ENCODE peak calls at places on chromosomes 11 and 22, in eight cellular contexts. One of them, this sample, is unnamed. For H3K4me1, the result is how much of the 10 kb centered on the place peaks cover.

GRCh38 chr22:44664149-44664548 is 37.9 kb upstream of the PRR5 start:
- DNase-seq in A549: no peak
- DNase-seq in naive thymus-derived CD4-positive, alpha-beta T cell: no peak
- DNase-seq in lung: peak
- DNase-seq in astrocyte: peak
- DNase-seq in colonic mucosa: peak
- DNase-seq in aorta: peak
- DNase-seq in body of pancreas: peak
- DNase-seq in this sample: peak

GRCh38 chr22:38505595-38506117 is 455 bp downstream of the DDX17 start:
- DNase-seq in lung: peak
- DNase-seq in body of pancreas: peak
- DNase-seq in colonic mucosa: peak
- DNase-seq in aorta: peak
- DNase-seq in A549: peak
- DNase-seq in astrocyte: peak
- DNase-seq in naive thymus-derived CD4-positive, alpha-beta T cell: no peak
- DNase-seq in this sample: peak

GRCh38 chr22:44526431-44527115 is 28.5 kb upstream of the RTL6 start:
- DNase-seq in A549: no peak
- DNase-seq in body of pancreas: no peak
- DNase-seq in colonic mucosa: no peak
- DNase-seq in astrocyte: no peak
- DNase-seq in lung: no peak
- DNase-seq in naive thymus-derived CD4-positive, alpha-beta T cell: no peak
- DNase-seq in aorta: no peak
- DNase-seq in this sample: peak

GRCh38 chr11:838441-839279 is 3.7 kb downstream of the POLR2L start:
- DNase-seq in astrocyte: no peak
- DNase-seq in body of pancreas: no peak
- DNase-seq in naive thymus-derived CD4-positive, alpha-beta T cell: no peak
- DNase-seq in A549: peak
- DNase-seq in lung: no peak
- DNase-seq in colonic mucosa: peak
- DNase-seq in aorta: no peak
- DNase-seq in this sample: no peak

GRCh38 chr11:61328351-61328750 is 4.6 kb downstream of the DDB1 start:
- DNase-seq in naive thymus-derived CD4-positive, alpha-beta T cell: no peak
- DNase-seq in body of pancreas: no peak
- DNase-seq in A549: no peak
- DNase-seq in aorta: peak
- DNase-seq in lung: no peak
- DNase-seq in colonic mucosa: no peak
- DNase-seq in astrocyte: no peak
- DNase-seq in this sample: no peak

GRCh38 chr22:48536691-48537591 is 1290.7 kb downstream of the BRD1 start:
- DNase-seq in astrocyte: peak
- DNase-seq in A549: no peak
- DNase-seq in colonic mucosa: no peak
- DNase-seq in body of pancreas: peak
- DNase-seq in naive thymus-derived CD4-positive, alpha-beta T cell: no peak
- DNase-seq in aorta: no peak
- DNase-seq in lung: no peak
- DNase-seq in this sample: no peak

GRCh38 chr11:44604171-44604581 is 38.7 kb downstream of the CD82 start:
- DNase-seq in astrocyte: peak
- DNase-seq in aorta: peak
- DNase-seq in body of pancreas: peak
- DNase-seq in naive thymus-derived CD4-positive, alpha-beta T cell: no peak
- DNase-seq in lung: peak
- DNase-seq in colonic mucosa: no peak
- DNase-seq in A549: no peak
- DNase-seq in this sample: no peak

GRCh38 chr11:9003573-9004309 is at the start of gene NRIP3:
- DNase-seq in lung: peak
- DNase-seq in aorta: peak
- DNase-seq in A549: peak
- DNase-seq in astrocyte: peak
- DNase-seq in colonic mucosa: peak
- DNase-seq in body of pancreas: peak
- DNase-seq in naive thymus-derived CD4-positive, alpha-beta T cell: peak
- DNase-seq in this sample: peak

GRCh38 chr11:2699185-2699530 is 636 bp downstream of the KCNQ1OT1 start:
- DNase-seq in naive thymus-derived CD4-positive, alpha-beta T cell: no peak
- DNase-seq in lung: no peak
- DNase-seq in colonic mucosa: peak
- DNase-seq in aorta: peak
- DNase-seq in body of pancreas: peak
- DNase-seq in astrocyte: no peak
- DNase-seq in A549: peak
- DNase-seq in this sample: no peak

GRCh38 chr11:5363712-5364111 is 12.4 kb downstream of the OR51B6 start:
- DNase-seq in lung: no peak
- DNase-seq in A549: no peak
- DNase-seq in colonic mucosa: no peak
- DNase-seq in body of pancreas: no peak
- DNase-seq in astrocyte: no peak
- DNase-seq in aorta: no peak
- DNase-seq in naive thymus-derived CD4-positive, alpha-beta T cell: no peak
- DNase-seq in this sample: no peak

GRCh38 chr11:67634366-67635230 is 4.9 kb upstream of the NUDT8 start:
- DNase-seq in A549: no peak
- DNase-seq in aorta: peak
- DNase-seq in colonic mucosa: peak
- DNase-seq in lung: no peak
- DNase-seq in naive thymus-derived CD4-positive, alpha-beta T cell: no peak
- DNase-seq in astrocyte: no peak
- DNase-seq in body of pancreas: no peak
- DNase-seq in this sample: no peak

GRCh38 chr11:128523616-128524015 is 63.7 kb downstream of the ETS1 start:
- DNase-seq in astrocyte: peak
- DNase-seq in lung: no peak
- DNase-seq in colonic mucosa: no peak
- DNase-seq in naive thymus-derived CD4-positive, alpha-beta T cell: no peak
- DNase-seq in aorta: no peak
- DNase-seq in A549: no peak
- DNase-seq in body of pancreas: no peak
- DNase-seq in this sample: no peak

GRCh38 chr22:42918500-42918899 is 61.4 kb upstream of the ARFGAP3 start:
- DNase-seq in colonic mucosa: no peak
- DNase-seq in aorta: peak
- DNase-seq in A549: no peak
- DNase-seq in astrocyte: no peak
- DNase-seq in body of pancreas: no peak
- DNase-seq in lung: no peak
- DNase-seq in naive thymus-derived CD4-positive, alpha-beta T cell: no peak
- DNase-seq in this sample: no peak

GRCh38 chr11:39221739-39222138 is 2237.7 kb downstream of the LRRC4C start:
- DNase-seq in aorta: no peak
- DNase-seq in body of pancreas: no peak
- DNase-seq in astrocyte: no peak
- DNase-seq in lung: no peak
- DNase-seq in A549: no peak
- DNase-seq in colonic mucosa: no peak
- DNase-seq in naive thymus-derived CD4-positive, alpha-beta T cell: no peak
- DNase-seq in this sample: no peak

GRCh38 chr22:17536269-17536668 is 27.0 kb upstream of the SLC25A18 start:
- DNase-seq in colonic mucosa: no peak
- DNase-seq in astrocyte: peak
- DNase-seq in aorta: peak
- DNase-seq in lung: peak
- DNase-seq in A549: no peak
- DNase-seq in body of pancreas: no peak
- DNase-seq in naive thymus-derived CD4-positive, alpha-beta T cell: no peak
- DNase-seq in this sample: no peak

GRCh38 chr11:17750013-17750816 is 15.6 kb downstream of the KCNC1 start:
- DNase-seq in lung: no peak
- DNase-seq in colonic mucosa: no peak
- DNase-seq in body of pancreas: no peak
- DNase-seq in naive thymus-derived CD4-positive, alpha-beta T cell: no peak
- DNase-seq in aorta: peak
- DNase-seq in A549: no peak
- DNase-seq in astrocyte: no peak
- DNase-seq in this sample: no peak

GRCh38 chr22:49951986-49952896 is 8.3 kb upstream of the PIM3 start:
- DNase-seq in astrocyte: peak
- DNase-seq in lung: no peak
- DNase-seq in body of pancreas: peak
- DNase-seq in aorta: no peak
- DNase-seq in colonic mucosa: no peak
- DNase-seq in naive thymus-derived CD4-positive, alpha-beta T cell: no peak
- DNase-seq in A549: peak
- DNase-seq in this sample: no peak

GRCh38 chr11:112285918-112286317 is 25.3 kb upstream of the PLET1 start:
- DNase-seq in A549: no peak
- DNase-seq in body of pancreas: no peak
- DNase-seq in astrocyte: peak
- DNase-seq in aorta: no peak
- DNase-seq in naive thymus-derived CD4-positive, alpha-beta T cell: no peak
- DNase-seq in colonic mucosa: no peak
- DNase-seq in lung: no peak
- DNase-seq in this sample: no peak

GRCh38 chr22:32475428-32476010 is 908 bp downstream of the FBXO7 start:
- DNase-seq in aorta: peak
- DNase-seq in lung: peak
- DNase-seq in colonic mucosa: peak
- DNase-seq in body of pancreas: peak
- DNase-seq in astrocyte: no peak
- DNase-seq in A549: peak
- DNase-seq in naive thymus-derived CD4-positive, alpha-beta T cell: no peak
- DNase-seq in this sample: peak

DNA sequence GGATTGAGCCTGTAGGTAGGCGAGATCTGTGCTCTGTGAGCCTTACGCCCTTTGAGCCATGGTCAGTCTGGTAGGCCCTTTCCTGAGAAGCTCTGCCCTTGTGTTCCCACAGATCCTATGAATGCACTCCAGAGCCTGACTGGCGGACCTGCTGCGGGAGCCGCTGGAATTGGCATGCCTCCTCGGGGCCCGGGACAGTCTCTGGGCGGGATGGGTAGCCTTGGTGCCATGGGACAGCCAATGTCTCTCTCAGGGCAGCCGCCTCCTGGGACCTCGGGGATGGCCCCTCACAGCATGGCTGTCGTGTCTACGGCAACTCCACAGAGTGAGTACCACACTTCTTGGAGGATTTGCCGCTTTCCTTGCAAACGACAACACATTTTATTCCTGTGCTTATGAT is 47.4 kb downstream of the MED15 start:
- DNase-seq in body of pancreas: no peak
- DNase-seq in naive thymus-derived CD4-positive, alpha-beta T cell: no peak
- DNase-seq in aorta: peak
- DNase-seq in astrocyte: no peak
- DNase-seq in colonic mucosa: no peak
- DNase-seq in A549: no peak
- DNase-seq in lung: no peak
- DNase-seq in this sample: no peak
- H3K4me1 ChIP-seq in body of pancreas: under half
- H3K4me1 ChIP-seq in naive thymus-derived CD4-positive, alpha-beta T cell: half or more
- H3K4me1 ChIP-seq in aorta: under half
- H3K4me1 ChIP-seq in astrocyte: under half
- H3K4me1 ChIP-seq in colonic mucosa: under half
- H3K4me1 ChIP-seq in A549: under half
- H3K4me1 ChIP-seq in lung: under half
- H3K4me1 ChIP-seq in this sample: half or more

GRCh38 chr22:26481112-26481693 is 2.4 kb downstream of the HPS4 start:
- DNase-seq in lung: no peak
- DNase-seq in naive thymus-derived CD4-positive, alpha-beta T cell: no peak
- DNase-seq in colonic mucosa: no peak
- DNase-seq in body of pancreas: no peak
- DNase-seq in A549: no peak
- DNase-seq in aorta: no peak
- DNase-seq in astrocyte: no peak
- DNase-seq in this sample: no peak
- H3K4me1 ChIP-seq in lung: under half
- H3K4me1 ChIP-seq in naive thymus-derived CD4-positive, alpha-beta T cell: under half
- H3K4me1 ChIP-seq in colonic mucosa: under half
- H3K4me1 ChIP-seq in body of pancreas: half or more
- H3K4me1 ChIP-seq in A549: under half
- H3K4me1 ChIP-seq in aorta: under half
- H3K4me1 ChIP-seq in astrocyte: under half
- H3K4me1 ChIP-seq in this sample: under half

DNA sequence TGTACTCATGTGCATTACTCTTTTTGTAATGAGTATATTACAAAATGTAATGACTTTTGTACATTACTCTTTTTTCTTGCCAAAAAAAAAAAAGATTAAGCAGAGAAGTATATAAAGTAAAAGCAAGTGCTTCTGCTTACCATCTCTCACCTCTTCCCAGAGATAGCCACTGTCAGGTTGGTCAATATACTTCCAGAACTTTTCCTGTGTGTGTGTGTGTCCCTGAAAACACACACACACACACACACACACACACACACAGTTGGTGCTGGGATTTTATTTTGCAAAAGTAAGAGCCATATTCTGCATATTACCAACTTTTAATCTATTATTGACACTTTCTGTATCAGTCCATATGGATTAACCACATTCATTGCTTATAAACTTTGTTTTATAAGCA is 2.5 kb downstream of the IGLL5 start:
- DNase-seq in aorta: no peak
- DNase-seq in A549: no peak
- DNase-seq in lung: no peak
- DNase-seq in colonic mucosa: no peak
- DNase-seq in astrocyte: no peak
- DNase-seq in body of pancreas: no peak
- DNase-seq in naive thymus-derived CD4-positive, alpha-beta T cell: no peak
- DNase-seq in this sample: no peak
- H3K4me1 ChIP-seq in aorta: under half
- H3K4me1 ChIP-seq in A549: under half
- H3K4me1 ChIP-seq in lung: under half
- H3K4me1 ChIP-seq in colonic mucosa: under half
- H3K4me1 ChIP-seq in astrocyte: under half
- H3K4me1 ChIP-seq in body of pancreas: under half
- H3K4me1 ChIP-seq in naive thymus-derived CD4-positive, alpha-beta T cell: under half
- H3K4me1 ChIP-seq in this sample: under half

DNA sequence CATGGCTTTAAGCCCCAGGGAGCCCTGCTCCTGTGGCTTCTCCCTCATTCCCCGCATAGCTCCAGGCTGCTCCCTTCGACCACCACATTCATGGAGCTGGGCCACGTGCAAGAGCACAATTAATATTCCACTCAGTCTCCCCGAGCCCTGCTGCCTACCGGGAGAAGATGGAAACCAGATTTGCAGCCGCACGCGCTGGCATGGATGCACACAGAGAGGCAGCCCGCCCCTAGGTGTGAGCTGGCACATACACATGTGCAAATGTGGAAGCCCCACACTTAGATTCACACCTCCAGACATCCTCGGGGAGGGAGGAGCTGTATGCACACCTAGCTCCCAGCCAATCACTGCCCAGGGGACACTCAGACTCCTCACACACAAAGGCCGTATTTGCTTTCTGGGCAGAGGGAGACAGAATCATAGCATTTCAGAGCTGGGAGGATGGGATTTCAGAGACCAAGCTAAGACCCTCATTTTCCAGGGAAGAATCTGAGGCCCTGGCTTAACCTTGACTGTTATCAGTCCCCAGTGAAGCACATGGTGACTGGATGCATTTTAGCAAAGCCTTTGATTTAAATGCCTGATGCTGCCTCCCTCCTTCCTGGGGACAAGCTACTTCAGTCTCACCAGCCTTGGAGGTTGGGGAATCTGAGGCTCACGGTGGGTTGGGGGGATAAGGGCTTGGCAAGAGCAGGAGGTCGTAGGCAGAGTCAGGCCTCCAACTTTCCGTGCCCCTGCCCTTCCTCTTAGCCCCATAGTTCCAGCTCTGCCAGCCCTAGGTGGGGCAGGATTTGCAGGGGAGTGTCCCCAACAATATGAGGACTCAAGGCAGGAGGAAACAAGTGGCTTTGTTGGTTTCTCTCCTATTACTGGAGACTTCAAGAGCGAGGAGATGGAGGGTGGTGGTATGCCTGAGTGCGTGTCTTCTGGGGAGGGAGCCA is 5.3 kb upstream of the CREB3L1 start:
- DNase-seq in naive thymus-derived CD4-positive, alpha-beta T cell: no peak
- DNase-seq in aorta: no peak
- DNase-seq in A549: no peak
- DNase-seq in colonic mucosa: peak
- DNase-seq in lung: no peak
- DNase-seq in astrocyte: peak
- DNase-seq in body of pancreas: no peak
- DNase-seq in this sample: no peak
- H3K4me1 ChIP-seq in naive thymus-derived CD4-positive, alpha-beta T cell: under half
- H3K4me1 ChIP-seq in aorta: under half
- H3K4me1 ChIP-seq in A549: under half
- H3K4me1 ChIP-seq in colonic mucosa: under half
- H3K4me1 ChIP-seq in lung: under half
- H3K4me1 ChIP-seq in astrocyte: under half
- H3K4me1 ChIP-seq in body of pancreas: half or more
- H3K4me1 ChIP-seq in this sample: under half

This sample was measured in right atrium auricular region.